ENCODE peak calls at places on chromosomes 16 and 17, in four cellular contexts. One of them, this sample, is unnamed.

GRCh38 chr17:39564201-39564828 is 43.4 kb downstream of the NEUROD2 start:
- DNase-seq in foreskin fibroblast: no peak
- DNase-seq in right cardiac atrium: no peak
- DNase-seq in CD8-positive, alpha-beta memory T cell: no peak
- DNase-seq in this sample: no peak

GRCh38 chr17:82410014-82410716 is 8.0 kb upstream of the HEXD start:
- DNase-seq in foreskin fibroblast: no peak
- DNase-seq in right cardiac atrium: no peak
- DNase-seq in CD8-positive, alpha-beta memory T cell: no peak
- DNase-seq in this sample: no peak

GRCh38 chr17:80112471-80113032 is 11.2 kb downstream of the GAA start:
- DNase-seq in foreskin fibroblast: no peak
- DNase-seq in right cardiac atrium: no peak
- DNase-seq in CD8-positive, alpha-beta memory T cell: no peak
- DNase-seq in this sample: no peak

GRCh38 chr16:67311607-67312449 is 14.7 kb downstream of the KCTD19 start:
- DNase-seq in foreskin fibroblast: peak
- DNase-seq in right cardiac atrium: peak
- DNase-seq in CD8-positive, alpha-beta memory T cell: no peak
- DNase-seq in this sample: peak

GRCh38 chr16:86952769-86953168 is 364.4 kb downstream of the C16orf95 start:
- DNase-seq in foreskin fibroblast: peak
- DNase-seq in right cardiac atrium: no peak
- DNase-seq in CD8-positive, alpha-beta memory T cell: no peak
- DNase-seq in this sample: no peak

GRCh38 chr16:86555763-86556130 is 712 bp upstream of the MTHFSD start:
- DNase-seq in foreskin fibroblast: peak
- DNase-seq in right cardiac atrium: peak
- DNase-seq in CD8-positive, alpha-beta memory T cell: no peak
- DNase-seq in this sample: no peak

GRCh38 chr16:57134982-57135381 is 42.6 kb downstream of the CPNE2 start:
- DNase-seq in foreskin fibroblast: no peak
- DNase-seq in right cardiac atrium: peak
- DNase-seq in CD8-positive, alpha-beta memory T cell: peak
- DNase-seq in this sample: peak

GRCh38 chr16:6732166-6732565 is 600.5 kb upstream of the RBFOX1 start:
- DNase-seq in foreskin fibroblast: no peak
- DNase-seq in right cardiac atrium: no peak
- DNase-seq in CD8-positive, alpha-beta memory T cell: no peak
- DNase-seq in this sample: no peak

GRCh38 chr16:27526169-27526568 is 23.5 kb downstream of the GTF3C1 start:
- DNase-seq in foreskin fibroblast: no peak
- DNase-seq in right cardiac atrium: peak
- DNase-seq in CD8-positive, alpha-beta memory T cell: no peak
- DNase-seq in this sample: no peak

GRCh38 chr17:78444392-78444791 is 65.9 kb downstream of the PGS1 start:
- DNase-seq in foreskin fibroblast: no peak
- DNase-seq in right cardiac atrium: peak
- DNase-seq in CD8-positive, alpha-beta memory T cell: no peak
- DNase-seq in this sample: no peak
- H3K4me3 ChIP-seq in foreskin fibroblast: no peak
- H3K4me3 ChIP-seq in right cardiac atrium: no peak
- H3K4me3 ChIP-seq in CD8-positive, alpha-beta memory T cell: no peak
- H3K4me3 ChIP-seq in this sample: no peak

GRCh38 chr17:64498308-64499203 is 1.7 kb upstream of the POLG2 start:
- DNase-seq in foreskin fibroblast: peak
- DNase-seq in right cardiac atrium: no peak
- DNase-seq in CD8-positive, alpha-beta memory T cell: no peak
- DNase-seq in this sample: no peak
- H3K4me3 ChIP-seq in foreskin fibroblast: no peak
- H3K4me3 ChIP-seq in right cardiac atrium: no peak
- H3K4me3 ChIP-seq in CD8-positive, alpha-beta memory T cell: no peak
- H3K4me3 ChIP-seq in this sample: no peak

DNA sequence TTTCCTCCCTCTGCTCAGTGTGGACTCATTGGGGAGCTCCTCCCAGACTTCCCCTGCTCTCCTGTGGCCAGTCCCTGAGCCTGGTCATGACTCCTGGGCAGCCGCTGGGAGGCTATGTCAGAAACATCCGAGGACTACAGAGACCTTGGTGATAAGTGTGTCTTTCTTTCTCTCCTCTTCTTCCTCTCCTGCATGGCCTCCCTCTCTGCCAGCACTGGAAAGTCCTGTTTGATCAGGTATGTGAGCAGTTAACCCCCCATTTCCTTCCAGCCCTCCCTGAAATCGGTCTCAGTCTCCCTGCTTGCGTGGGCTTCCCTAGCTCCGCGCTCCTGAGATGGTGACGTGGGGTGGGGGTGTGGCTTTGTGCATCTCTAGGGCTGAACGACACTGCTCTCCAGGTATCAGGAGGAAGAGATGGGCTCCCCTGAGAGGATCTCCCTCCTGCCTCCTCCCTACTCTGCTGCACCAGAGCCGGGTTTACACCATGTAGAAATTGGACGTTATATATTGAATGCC is 2.1 kb downstream of the RHBDL3 start:
- DNase-seq in foreskin fibroblast: peak
- DNase-seq in right cardiac atrium: no peak
- DNase-seq in CD8-positive, alpha-beta memory T cell: no peak
- DNase-seq in this sample: no peak
- H3K4me3 ChIP-seq in foreskin fibroblast: no peak
- H3K4me3 ChIP-seq in right cardiac atrium: no peak
- H3K4me3 ChIP-seq in CD8-positive, alpha-beta memory T cell: no peak
- H3K4me3 ChIP-seq in this sample: no peak

GRCh38 chr17:30239089-30239462 is 3.6 kb upstream of the SLC6A4 start:
- DNase-seq in foreskin fibroblast: no peak
- DNase-seq in right cardiac atrium: no peak
- DNase-seq in CD8-positive, alpha-beta memory T cell: no peak
- DNase-seq in this sample: no peak
- H3K4me3 ChIP-seq in foreskin fibroblast: no peak
- H3K4me3 ChIP-seq in right cardiac atrium: no peak
- H3K4me3 ChIP-seq in CD8-positive, alpha-beta memory T cell: no peak
- H3K4me3 ChIP-seq in this sample: no peak

DNA sequence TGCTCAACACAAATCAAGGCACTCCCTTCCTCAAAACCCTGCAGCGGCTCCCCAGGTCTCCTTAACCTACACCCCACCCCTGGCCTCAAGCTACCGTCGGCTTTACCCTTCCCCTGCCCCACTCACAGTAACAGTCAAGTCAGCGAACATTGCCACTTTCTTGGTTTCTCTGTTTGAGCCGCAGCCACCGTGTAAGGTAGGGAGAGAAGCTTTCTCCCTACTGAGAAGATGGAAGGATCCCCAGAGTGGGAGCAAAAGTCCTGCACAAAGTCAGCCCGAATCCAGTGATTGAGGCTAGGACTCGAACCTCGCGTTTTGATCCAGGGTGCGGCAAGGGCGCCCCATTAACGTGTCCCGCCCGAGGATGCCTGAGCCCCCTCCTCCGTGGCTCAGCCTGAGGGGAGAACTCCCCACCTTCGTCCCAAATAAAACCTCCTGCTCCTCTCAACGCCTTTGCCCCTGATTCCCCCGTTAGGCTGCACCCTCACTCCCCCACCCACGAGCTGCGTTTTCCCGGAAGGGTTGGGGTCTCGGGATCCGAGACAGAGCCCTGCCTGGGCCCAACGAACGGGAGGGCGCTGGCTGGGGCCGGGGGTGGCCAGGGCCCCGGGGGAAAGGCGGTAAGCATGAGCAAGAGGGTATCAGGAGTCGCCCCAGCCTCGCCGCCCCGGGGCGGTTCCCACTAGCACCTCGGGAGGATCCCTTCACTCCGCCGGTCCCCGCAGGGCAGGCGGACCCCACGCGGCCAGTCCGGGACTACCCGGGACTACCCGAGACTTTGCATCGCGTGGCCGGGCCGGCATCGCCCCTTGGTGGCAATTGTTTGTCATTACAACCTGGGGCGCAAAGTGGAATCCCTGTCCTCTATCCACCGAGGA is 9.9 kb upstream of the NAGS start:
- DNase-seq in foreskin fibroblast: peak
- DNase-seq in right cardiac atrium: peak
- DNase-seq in CD8-positive, alpha-beta memory T cell: peak
- DNase-seq in this sample: peak
- H3K4me3 ChIP-seq in foreskin fibroblast: peak
- H3K4me3 ChIP-seq in right cardiac atrium: peak
- H3K4me3 ChIP-seq in CD8-positive, alpha-beta memory T cell: no peak
- H3K4me3 ChIP-seq in this sample: peak

GRCh38 chr16:50744911-50745310 is 3.0 kb downstream of the CYLD start:
- DNase-seq in foreskin fibroblast: peak
- DNase-seq in right cardiac atrium: no peak
- DNase-seq in CD8-positive, alpha-beta memory T cell: no peak
- DNase-seq in this sample: no peak

GRCh38 chr16:50743575-50744225 is 1.8 kb downstream of the CYLD start:
- DNase-seq in foreskin fibroblast: peak
- DNase-seq in right cardiac atrium: no peak
- DNase-seq in CD8-positive, alpha-beta memory T cell: no peak
- DNase-seq in this sample: no peak

GRCh38 chr16:50745940-50746339 is 4.1 kb downstream of the CYLD start:
- DNase-seq in foreskin fibroblast: no peak
- DNase-seq in right cardiac atrium: no peak
- DNase-seq in CD8-positive, alpha-beta memory T cell: no peak
- DNase-seq in this sample: no peak

GRCh38 chr16:50751528-50751927 is 9.6 kb downstream of the CYLD start:
- DNase-seq in foreskin fibroblast: no peak
- DNase-seq in right cardiac atrium: no peak
- DNase-seq in CD8-positive, alpha-beta memory T cell: no peak
- DNase-seq in this sample: no peak

GRCh38 chr16:50747206-50747956 is 5.5 kb downstream of the CYLD start:
- DNase-seq in foreskin fibroblast: peak
- DNase-seq in right cardiac atrium: no peak
- DNase-seq in CD8-positive, alpha-beta memory T cell: no peak
- DNase-seq in this sample: peak
- H3K4me3 ChIP-seq in foreskin fibroblast: no peak
- H3K4me3 ChIP-seq in right cardiac atrium: no peak
- H3K4me3 ChIP-seq in CD8-positive, alpha-beta memory T cell: peak
- H3K4me3 ChIP-seq in this sample: peak

GRCh38 chr17:33239702-33240101 is 53.4 kb downstream of the ASIC2 start:
- DNase-seq in foreskin fibroblast: no peak
- DNase-seq in right cardiac atrium: no peak
- DNase-seq in CD8-positive, alpha-beta memory T cell: no peak
- DNase-seq in this sample: no peak
- H3K4me3 ChIP-seq in foreskin fibroblast: no peak
- H3K4me3 ChIP-seq in right cardiac atrium: no peak
- H3K4me3 ChIP-seq in CD8-positive, alpha-beta memory T cell: no peak
- H3K4me3 ChIP-seq in this sample: no peak

GRCh38 chr17:1522626-1523025 is 6.2 kb upstream of the INPP5K start:
- DNase-seq in foreskin fibroblast: no peak
- DNase-seq in right cardiac atrium: no peak
- DNase-seq in CD8-positive, alpha-beta memory T cell: no peak
- DNase-seq in this sample: no peak

GRCh38 chr17:1518410-1518809 is 2.0 kb upstream of the INPP5K start:
- DNase-seq in foreskin fibroblast: no peak
- DNase-seq in right cardiac atrium: no peak
- DNase-seq in CD8-positive, alpha-beta memory T cell: no peak
- DNase-seq in this sample: no peak

GRCh38 chr17:1519678-1520077 is 3.3 kb upstream of the INPP5K start:
- DNase-seq in foreskin fibroblast: no peak
- DNase-seq in right cardiac atrium: no peak
- DNase-seq in CD8-positive, alpha-beta memory T cell: no peak
- DNase-seq in this sample: no peak

GRCh38 chr17:1516403-1517161 is at the start of gene INPP5K:
- DNase-seq in foreskin fibroblast: peak
- DNase-seq in right cardiac atrium: peak
- DNase-seq in CD8-positive, alpha-beta memory T cell: peak
- DNase-seq in this sample: peak

DNA sequence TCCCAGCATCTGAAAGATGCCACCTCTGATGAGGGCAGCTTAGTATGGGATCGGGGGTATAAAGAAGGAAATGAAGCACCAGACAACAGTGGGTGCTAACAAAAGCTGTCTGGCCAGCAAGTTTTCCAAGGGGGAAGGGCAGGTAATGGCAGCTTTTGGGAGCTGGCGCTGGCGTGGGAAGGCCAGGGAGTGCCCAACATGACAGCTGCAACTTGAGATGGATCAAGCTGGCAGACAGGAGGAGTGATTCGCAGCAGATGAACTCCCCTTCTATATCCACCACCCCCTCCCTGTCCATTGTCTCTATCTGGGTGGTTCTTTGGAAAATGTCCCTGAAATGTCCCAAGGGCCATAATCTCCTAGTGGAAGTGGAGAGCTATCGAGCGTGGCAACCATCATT is 4.7 kb upstream of the INPP5K start:
- DNase-seq in foreskin fibroblast: no peak
- DNase-seq in right cardiac atrium: no peak
- DNase-seq in CD8-positive, alpha-beta memory T cell: no peak
- DNase-seq in this sample: no peak
- H3K4me3 ChIP-seq in foreskin fibroblast: no peak
- H3K4me3 ChIP-seq in right cardiac atrium: no peak
- H3K4me3 ChIP-seq in CD8-positive, alpha-beta memory T cell: no peak
- H3K4me3 ChIP-seq in this sample: no peak